ENCODE peak calls at places on chromosomes 6 and 20, in eight cellular contexts. One of them, this sample, is unnamed.

GRCh38 chr6:108432143-108432542 is 128.6 kb upstream of the FOXO3 start:
- ATAC-seq in HepG2: no peak
- ATAC-seq in GM23338: no peak
- ATAC-seq in Panc1: no peak
- ATAC-seq in K562: no peak
- ATAC-seq in upper lobe of left lung: no peak
- ATAC-seq in HCT116: no peak
- ATAC-seq in GM12878: no peak
- ATAC-seq in this sample: no peak

GRCh38 chr20:289693-290080 is 863 bp downstream of the C20orf96 start:
- ATAC-seq in HepG2: no peak
- ATAC-seq in GM23338: no peak
- ATAC-seq in Panc1: no peak
- ATAC-seq in K562: peak; percentile 37
- ATAC-seq in upper lobe of left lung: no peak
- ATAC-seq in HCT116: no peak
- ATAC-seq in GM12878: no peak
- ATAC-seq in this sample: no peak

GRCh38 chr6:109197061-109197460 is 101.8 kb downstream of the CEP57L1 start:
- ATAC-seq in HepG2: no peak
- ATAC-seq in GM23338: no peak
- ATAC-seq in Panc1: no peak
- ATAC-seq in K562: no peak
- ATAC-seq in upper lobe of left lung: no peak
- ATAC-seq in HCT116: no peak
- ATAC-seq in GM12878: no peak
- ATAC-seq in this sample: no peak

GRCh38 chr20:327041-327945 is 1.9 kb downstream of the SOX12 start:
- ATAC-seq in HepG2: peak; percentile 43
- ATAC-seq in GM23338: peak; percentile 23
- ATAC-seq in Panc1: peak; percentile 44
- ATAC-seq in K562: peak; percentile 63
- ATAC-seq in upper lobe of left lung: peak; percentile 71
- ATAC-seq in HCT116: peak; percentile 26
- ATAC-seq in GM12878: peak; percentile 37
- ATAC-seq in this sample: peak; percentile 36

GRCh38 chr20:58612021-58612700 is 38.9 kb upstream of the STX16 start:
- ATAC-seq in HepG2: no peak
- ATAC-seq in GM23338: no peak
- ATAC-seq in Panc1: no peak
- ATAC-seq in K562: no peak
- ATAC-seq in upper lobe of left lung: no peak
- ATAC-seq in HCT116: no peak
- ATAC-seq in GM12878: no peak
- ATAC-seq in this sample: no peak

GRCh38 chr20:21981607-21982344 is 276.3 kb downstream of the PAX1 start:
- ATAC-seq in HepG2: peak; percentile 99
- ATAC-seq in GM23338: no peak
- ATAC-seq in Panc1: no peak
- ATAC-seq in K562: no peak
- ATAC-seq in upper lobe of left lung: no peak
- ATAC-seq in HCT116: no peak
- ATAC-seq in GM12878: no peak
- ATAC-seq in this sample: peak; percentile 67

GRCh38 chr6:148824291-148824690 is 77.5 kb downstream of the UST start:
- ATAC-seq in HepG2: no peak
- ATAC-seq in GM23338: no peak
- ATAC-seq in Panc1: no peak
- ATAC-seq in K562: no peak
- ATAC-seq in upper lobe of left lung: no peak
- ATAC-seq in HCT116: no peak
- ATAC-seq in GM12878: no peak
- ATAC-seq in this sample: no peak

GRCh38 chr20:60170116-60170515 is 211.9 kb downstream of the CDH26 start:
- ATAC-seq in HepG2: no peak
- ATAC-seq in GM23338: no peak
- ATAC-seq in Panc1: no peak
- ATAC-seq in K562: no peak
- ATAC-seq in upper lobe of left lung: no peak
- ATAC-seq in HCT116: no peak
- ATAC-seq in GM12878: no peak
- ATAC-seq in this sample: no peak

GRCh38 chr20:46027245-46027853 is 1.7 kb upstream of the SLC12A5 start:
- ATAC-seq in HepG2: peak; percentile 6
- ATAC-seq in GM23338: no peak
- ATAC-seq in Panc1: no peak
- ATAC-seq in K562: peak; percentile 58
- ATAC-seq in upper lobe of left lung: no peak
- ATAC-seq in HCT116: peak; percentile 18
- ATAC-seq in GM12878: peak; percentile 36
- ATAC-seq in this sample: no peak

GRCh38 chr20:7770578-7770977 is 169.7 kb downstream of the HAO1 start:
- ATAC-seq in HepG2: no peak
- ATAC-seq in GM23338: no peak
- ATAC-seq in Panc1: no peak
- ATAC-seq in K562: no peak
- ATAC-seq in upper lobe of left lung: no peak
- ATAC-seq in HCT116: no peak
- ATAC-seq in GM12878: peak; percentile 99
- ATAC-seq in this sample: no peak

GRCh38 chr6:151962246-151962846 is 154.9 kb downstream of the ESR1 start:
- ATAC-seq in HepG2: peak; percentile 82
- ATAC-seq in GM23338: no peak
- ATAC-seq in Panc1: no peak
- ATAC-seq in K562: no peak
- ATAC-seq in upper lobe of left lung: no peak
- ATAC-seq in HCT116: no peak
- ATAC-seq in GM12878: peak; percentile 63
- ATAC-seq in this sample: no peak

GRCh38 chr6:41000248-41000647 is 38.8 kb downstream of the UNC5CL start:
- ATAC-seq in HepG2: no peak
- ATAC-seq in GM23338: no peak
- ATAC-seq in Panc1: no peak
- ATAC-seq in K562: no peak
- ATAC-seq in upper lobe of left lung: peak; percentile 39
- ATAC-seq in HCT116: no peak
- ATAC-seq in GM12878: no peak
- ATAC-seq in this sample: no peak

GRCh38 chr20:50258790-50259483 is 68.3 kb downstream of the CEBPB start:
- ATAC-seq in HepG2: peak; percentile 57
- ATAC-seq in GM23338: no peak
- ATAC-seq in Panc1: peak; percentile 39
- ATAC-seq in K562: no peak
- ATAC-seq in upper lobe of left lung: no peak
- ATAC-seq in HCT116: no peak
- ATAC-seq in GM12878: no peak
- ATAC-seq in this sample: no peak

GRCh38 chr20:11891827-11892521 is 25.7 kb upstream of the BTBD3 start:
- ATAC-seq in HepG2: peak; percentile 46
- ATAC-seq in GM23338: peak; percentile 65
- ATAC-seq in Panc1: peak; percentile 70
- ATAC-seq in K562: peak; percentile 80
- ATAC-seq in upper lobe of left lung: peak; percentile 47
- ATAC-seq in HCT116: peak; percentile 46
- ATAC-seq in GM12878: peak; percentile 72
- ATAC-seq in this sample: no peak

GRCh38 chr6:56513631-56514030 is 129.1 kb downstream of the DST start:
- ATAC-seq in HepG2: no peak
- ATAC-seq in GM23338: no peak
- ATAC-seq in Panc1: no peak
- ATAC-seq in K562: no peak
- ATAC-seq in upper lobe of left lung: no peak
- ATAC-seq in HCT116: no peak
- ATAC-seq in GM12878: no peak
- ATAC-seq in this sample: no peak

GRCh38 chr6:132812756-132813172 is 1.6 kb upstream of the RPS12 start:
- ATAC-seq in HepG2: no peak
- ATAC-seq in GM23338: peak; percentile 6
- ATAC-seq in Panc1: no peak
- ATAC-seq in K562: peak; percentile 24
- ATAC-seq in upper lobe of left lung: no peak
- ATAC-seq in HCT116: no peak
- ATAC-seq in GM12878: peak; percentile 7
- ATAC-seq in this sample: no peak

GRCh38 chr6:11418290-11418905 is 119.2 kb upstream of the TMEM170B start:
- ATAC-seq in HepG2: no peak
- ATAC-seq in GM23338: no peak
- ATAC-seq in Panc1: no peak
- ATAC-seq in K562: no peak
- ATAC-seq in upper lobe of left lung: no peak
- ATAC-seq in HCT116: no peak
- ATAC-seq in GM12878: no peak
- ATAC-seq in this sample: no peak

DNA sequence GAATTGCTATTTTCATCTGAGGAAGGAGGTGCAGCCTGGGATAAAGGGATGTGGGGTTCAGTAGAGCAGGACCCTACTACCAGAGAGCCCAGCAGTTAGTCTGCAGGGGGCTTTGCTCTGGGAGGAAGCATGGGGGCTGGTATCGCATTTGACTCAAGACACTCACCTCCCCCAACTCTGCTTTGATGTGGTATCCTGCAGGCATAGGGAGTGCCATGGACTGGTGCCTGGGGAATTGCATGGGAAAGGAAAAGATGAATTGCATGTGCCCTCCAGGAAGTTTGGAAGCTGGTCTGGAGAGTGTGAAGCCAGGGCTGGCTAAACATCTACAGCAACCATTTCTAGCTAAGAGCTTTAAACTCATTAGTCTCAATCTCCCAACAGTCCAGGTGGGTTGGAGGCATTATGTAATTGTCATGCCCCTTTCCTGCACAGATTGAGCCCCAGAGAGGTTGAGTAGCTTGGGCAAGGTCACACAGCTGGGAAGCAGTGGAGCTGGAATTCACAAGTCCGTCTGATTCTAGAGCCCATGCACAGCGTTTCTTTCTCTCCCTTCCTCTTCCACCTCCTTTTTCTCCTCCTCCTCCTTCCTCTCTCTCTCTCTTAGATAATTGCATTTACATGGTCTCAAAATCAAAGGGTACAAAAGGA is 26.2 kb upstream of the PNPLA1 start:
- ATAC-seq in HepG2: no peak
- ATAC-seq in GM23338: no peak
- ATAC-seq in Panc1: no peak
- ATAC-seq in K562: no peak
- ATAC-seq in upper lobe of left lung: no peak
- ATAC-seq in HCT116: no peak
- ATAC-seq in GM12878: no peak
- ATAC-seq in this sample: no peak
- H3K4me3 ChIP-seq in HepG2: no peak overlapping the region
- H3K4me3 ChIP-seq in GM23338: no peak overlapping the region
- H3K4me3 ChIP-seq in Panc1: no peak overlapping the region
- H3K4me3 ChIP-seq in K562: no peak overlapping the region
- H3K4me3 ChIP-seq in upper lobe of left lung: no peak overlapping the region
- H3K4me3 ChIP-seq in HCT116: no peak overlapping the region
- H3K4me3 ChIP-seq in GM12878: no peak overlapping the region
- H3K4me3 ChIP-seq in this sample: no peak overlapping the region

GRCh38 chr6:81326856-81327561 is 425.5 kb downstream of the TENT5A start:
- ATAC-seq in HepG2: no peak
- ATAC-seq in GM23338: no peak
- ATAC-seq in Panc1: no peak
- ATAC-seq in K562: no peak
- ATAC-seq in upper lobe of left lung: no peak
- ATAC-seq in HCT116: no peak
- ATAC-seq in GM12878: no peak
- ATAC-seq in this sample: no peak
- TF ChIP-seq POLR2AphosphoS5 in HepG2: no peak
- TF ChIP-seq POLR2AphosphoS5 in GM23338: no peak
- TF ChIP-seq POLR2AphosphoS5 in Panc1: no peak
- TF ChIP-seq POLR2AphosphoS5 in K562: no peak
- TF ChIP-seq POLR2AphosphoS5 in upper lobe of left lung: no peak
- TF ChIP-seq POLR2AphosphoS5 in HCT116: no peak
- TF ChIP-seq POLR2AphosphoS5 in GM12878: no peak
- TF ChIP-seq POLR2AphosphoS5 in this sample: no peak

GRCh38 chr6:23752414-23752813 is 373.6 kb upstream of the NRSN1 start:
- ATAC-seq in HepG2: no peak
- ATAC-seq in GM23338: no peak
- ATAC-seq in Panc1: no peak
- ATAC-seq in K562: no peak
- ATAC-seq in upper lobe of left lung: no peak
- ATAC-seq in HCT116: no peak
- ATAC-seq in GM12878: no peak
- ATAC-seq in this sample: no peak

GRCh38 chr6:23754197-23754596 is 371.8 kb upstream of the NRSN1 start:
- ATAC-seq in HepG2: no peak
- ATAC-seq in GM23338: no peak
- ATAC-seq in Panc1: no peak
- ATAC-seq in K562: no peak
- ATAC-seq in upper lobe of left lung: no peak
- ATAC-seq in HCT116: no peak
- ATAC-seq in GM12878: no peak
- ATAC-seq in this sample: no peak
- TF ChIP-seq CTCF in HepG2: peak; percentile 13
- TF ChIP-seq CTCF in GM23338: peak; percentile 46
- TF ChIP-seq CTCF in Panc1: peak; percentile 13
- TF ChIP-seq CTCF in K562: no peak
- TF ChIP-seq CTCF in upper lobe of left lung: no peak
- TF ChIP-seq CTCF in HCT116: peak; percentile 5
- TF ChIP-seq CTCF in GM12878: no peak
- TF ChIP-seq CTCF in this sample: peak; percentile 21

GRCh38 chr6:90297124-90297865 is 652 bp upstream of the BACH2 start:
- ATAC-seq in HepG2: peak; percentile 39
- ATAC-seq in GM23338: peak; percentile 41
- ATAC-seq in Panc1: peak; percentile 9
- ATAC-seq in K562: no peak
- ATAC-seq in upper lobe of left lung: no peak
- ATAC-seq in HCT116: peak; percentile 24
- ATAC-seq in GM12878: no peak
- ATAC-seq in this sample: peak; percentile 29
- H3K4me3 ChIP-seq in HepG2: peak overlapping the region; percentile 61
- H3K4me3 ChIP-seq in GM23338: peak overlapping the region; percentile 85
- H3K4me3 ChIP-seq in Panc1: peak overlapping the region; percentile 46
- H3K4me3 ChIP-seq in K562: peak overlapping the region; percentile 63
- H3K4me3 ChIP-seq in upper lobe of left lung: peak overlapping the region; percentile 86
- H3K4me3 ChIP-seq in HCT116: peak overlapping the region; percentile 62
- H3K4me3 ChIP-seq in GM12878: no peak overlapping the region
- H3K4me3 ChIP-seq in this sample: peak overlapping the region; percentile 53

GRCh38 chr6:170529839-170530520 is 23.1 kb downstream of the PSMB1 start:
- ATAC-seq in HepG2: peak; percentile 91
- ATAC-seq in GM23338: peak; percentile 92
- ATAC-seq in Panc1: peak; percentile 94
- ATAC-seq in K562: peak; percentile 92
- ATAC-seq in upper lobe of left lung: peak; percentile 64
- ATAC-seq in HCT116: peak; percentile 92
- ATAC-seq in GM12878: peak; percentile 97
- ATAC-seq in this sample: peak; percentile 65
- TF ChIP-seq POLR2AphosphoS5 in HepG2: no peak
- TF ChIP-seq POLR2AphosphoS5 in GM23338: no peak
- TF ChIP-seq POLR2AphosphoS5 in Panc1: no peak
- TF ChIP-seq POLR2AphosphoS5 in K562: no peak
- TF ChIP-seq POLR2AphosphoS5 in upper lobe of left lung: no peak
- TF ChIP-seq POLR2AphosphoS5 in HCT116: no peak
- TF ChIP-seq POLR2AphosphoS5 in GM12878: no peak
- TF ChIP-seq POLR2AphosphoS5 in this sample: no peak

DNA sequence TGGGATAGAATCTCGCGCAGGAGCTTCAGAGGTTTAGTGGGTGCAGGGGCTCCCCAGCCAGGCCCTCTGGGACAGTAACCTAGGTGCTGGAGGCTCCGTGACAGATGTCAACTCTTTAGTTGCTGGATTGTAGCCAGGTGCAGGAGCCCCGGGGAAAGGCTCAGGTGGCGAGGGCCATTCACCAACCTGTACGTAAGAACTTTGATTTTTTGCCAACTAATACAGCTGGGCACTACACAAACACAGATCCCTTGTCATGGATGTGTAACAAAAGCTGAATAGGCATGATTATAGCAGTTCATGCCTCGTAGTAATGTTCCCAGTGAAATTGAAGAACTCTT is 82.6 kb downstream of the CDC5L start:
- ATAC-seq in HepG2: no peak
- ATAC-seq in GM23338: peak; percentile 41
- ATAC-seq in Panc1: peak; percentile 41
- ATAC-seq in K562: no peak
- ATAC-seq in upper lobe of left lung: no peak
- ATAC-seq in HCT116: no peak
- ATAC-seq in GM12878: no peak
- ATAC-seq in this sample: no peak
- TF ChIP-seq CTCF in HepG2: no peak
- TF ChIP-seq CTCF in GM23338: no peak
- TF ChIP-seq CTCF in Panc1: peak; percentile 62
- TF ChIP-seq CTCF in K562: no peak
- TF ChIP-seq CTCF in upper lobe of left lung: no peak
- TF ChIP-seq CTCF in HCT116: no peak
- TF ChIP-seq CTCF in GM12878: no peak
- TF ChIP-seq CTCF in this sample: no peak

This sample was measured in gastroesophageal sphincter.